ENCODE peak calls at places on chromosomes 6 and 20, in five cellular contexts. C, S, N, V and H are unnamed samples.

GRCh38 chr6:45327956-45328522 is at the start of gene RUNX2:
- DNase-seq in S (peak), C (no peak), V (no peak), N (no peak), H (no peak)

GRCh38 chr6:84979541-84979940 is 215.1 kb upstream of the TBX18 start:
- DNase-seq in S (no peak), C (no peak), N (no peak), V (no peak), H (no peak)

GRCh38 chr6:93581371-93581770 is 162.0 kb upstream of the EPHA7 start:
- DNase-seq in N (no peak), S (no peak), C (no peak), V (no peak), H (no peak)

GRCh38 chr6:123118811-123119210 is 122.8 kb downstream of the CLVS2 start:
- DNase-seq in C (no peak), N (no peak), V (no peak), S (peak), H (peak)

GRCh38 chr20:45963059-45964011 is 8.7 kb downstream of the ZNF335 start:
- DNase-seq in V (peak), N (no peak), C (no peak), S (peak), H (peak)

GRCh38 chr6:93017213-93017612 is 402.1 kb downstream of the EPHA7 start:
- DNase-seq in V (no peak), S (no peak), N (no peak), C (no peak), H (no peak)

GRCh38 chr6:122733259-122733658 is 46.3 kb upstream of the FABP7 start:
- DNase-seq in C (no peak), N (no peak), S (no peak), V (no peak), H (no peak)

GRCh38 chr6:119858901-119859300 is 509.3 kb upstream of the MAN1A1 start:
- DNase-seq in V (no peak), C (no peak), S (no peak), N (no peak), H (no peak)

GRCh38 chr6:169106176-169106575 is 147.5 kb downstream of the THBS2 start:
- DNase-seq in S (no peak), V (no peak), C (no peak), N (no peak), H (no peak)

GRCh38 chr6:160523223-160523622 is 140.9 kb downstream of the LPA start:
- DNase-seq in V (no peak), S (no peak), N (no peak), C (no peak), H (no peak)

GRCh38 chr6:53112404-53112803 is 36.2 kb downstream of the GCM1 start:
- DNase-seq in V (no peak), S (peak), N (no peak), C (peak), H (peak)

GRCh38 chr6:139882977-139883728 is 508.7 kb upstream of the CITED2 start:
- DNase-seq in V (no peak), N (no peak), C (no peak), S (peak), H (no peak)

GRCh38 chr6:150590448-150590847 is 9.2 kb upstream of the PLEKHG1 start:
- DNase-seq in C (no peak), S (no peak), V (no peak), N (no peak), H (no peak)

GRCh38 chr6:157887892-157888291 is 64.8 kb downstream of the SNX9 start:
- DNase-seq in C (no peak), V (no peak), S (no peak), N (no peak), H (no peak)

GRCh38 chr6:107956586-107957164 is 1.3 kb downstream of the SEC63 start:
- DNase-seq in C (no peak), N (no peak), S (no peak), V (peak), H (no peak)

GRCh38 chr6:47016236-47016635 is 25.9 kb downstream of the ADGRF1 start:
- DNase-seq in S (no peak), V (no peak), N (no peak), C (no peak), H (no peak)

GRCh38 chr6:160690458-160690857 is 11.6 kb upstream of the PLG start:
- DNase-seq in N (no peak), V (no peak), C (no peak), S (no peak), H (no peak)